ENCODE peak calls at places on chromosomes 13 and 19, in nine cellular contexts. Q is stimulated activated CD8-positive, alpha-beta memory T cell treated with anti-CD3 and anti-CD28 coated beads, Interleukin-7, amount 100 ng/mL, for 1 hour; L is A172; O is ACHN; G is memory B cell; X is activated T-cell treated with anti-CD3 and anti-CD28 coated beads, Interleukin-2, amount 50 U/mL, for 1 hour; R is activated B cell treated with CpG ODN at 0.5 μM for 24 hours; C is HT1080; D is Peyer's patch. T is an unnamed sample.

GRCh38 chr13:25330541-25330940 is 29.1 kb downstream of the NUP58 start:
- DNase-seq in O (no peak), G (no peak), X (no peak), C (peak), D (no peak), L (peak), Q (no peak), R (no peak), T (no peak)

GRCh38 chr19:49149652-49150105 is 5.5 kb downstream of the HRC start:
- DNase-seq in C (peak), O (peak), D (peak), X (peak), R (no peak), G (no peak), L (peak), Q (no peak), T (peak)

GRCh38 chr19:40348961-40349507 is 539 bp downstream of the PLD3 start:
- DNase-seq in C (peak), Q (no peak), L (peak), D (no peak), R (no peak), O (peak), G (no peak), X (no peak), T (peak)

GRCh38 chr13:39452412-39452811 is 150.6 kb downstream of the LHFPL6 start:
- DNase-seq in Q (no peak), O (no peak), X (no peak), L (no peak), D (no peak), C (no peak), R (no peak), G (no peak), T (no peak)

GRCh38 chr19:45967246-45967645 is 6.4 kb downstream of the NOVA2 start:
- DNase-seq in Q (no peak), O (no peak), C (no peak), R (no peak), L (no peak), D (no peak), X (no peak), G (no peak), T (no peak)

GRCh38 chr13:112733661-112734379 is 44.0 kb downstream of the ATP11A start:
- DNase-seq in D (no peak), L (no peak), C (no peak), R (no peak), G (no peak), O (no peak), Q (no peak), X (no peak), T (no peak)

GRCh38 chr19:11377237-11377636 is 2.8 kb downstream of the SWSAP1 start:
- DNase-seq in X (no peak), L (peak), Q (no peak), G (no peak), D (no peak), O (peak), C (peak), R (no peak), T (peak)

GRCh38 chr19:1590641-1591397 is 1.8 kb downstream of the MBD3 start:
- DNase-seq in D (no peak), Q (no peak), L (no peak), X (no peak), O (peak), G (no peak), R (no peak), C (peak), T (no peak)

GRCh38 chr13:31038834-31039552 is 106.5 kb downstream of the TEX26 start:
- DNase-seq in X (no peak), R (no peak), D (peak), C (peak), G (no peak), Q (no peak), O (peak), L (peak), T (peak)

GRCh38 chr13:62294210-62294609 is 878.6 kb upstream of the PCDH20 start:
- DNase-seq in O (no peak), Q (no peak), C (peak), D (no peak), R (no peak), G (no peak), L (peak), X (no peak), T (no peak)

GRCh38 chr13:74570046-74570445 is 435.8 kb upstream of the KLF12 start:
- DNase-seq in O (no peak), G (no peak), L (no peak), R (no peak), X (no peak), C (no peak), Q (no peak), D (no peak), T (no peak)

GRCh38 chr19:37551123-37551993 is 43.2 kb downstream of the ZNF571 start:
- DNase-seq in D (peak), Q (no peak), L (no peak), O (no peak), G (peak), R (peak), X (peak), C (peak), T (no peak)

GRCh38 chr19:37654525-37654832 is 786 bp downstream of the ZFP30 start:
- DNase-seq in O (peak), C (no peak), Q (no peak), X (no peak), G (no peak), R (no peak), D (no peak), L (peak), T (peak)

GRCh38 chr13:45258339-45258685 is 57.5 kb upstream of the KCTD4 start:
- DNase-seq in Q (no peak), G (no peak), X (no peak), R (no peak), C (no peak), D (no peak), L (no peak), O (no peak), T (no peak)

GRCh38 chr13:83150616-83151307 is 731.5 kb downstream of the SLITRK1 start:
- DNase-seq in O (no peak), R (no peak), C (no peak), G (no peak), Q (no peak), L (no peak), D (no peak), X (no peak), T (no peak)

GRCh38 chr13:77000475-77000874 is 8.6 kb downstream of the CLN5 start:
- DNase-seq in G (no peak), Q (no peak), C (no peak), X (no peak), R (no peak), D (no peak), L (no peak), O (no peak), T (no peak)

GRCh38 chr13:100875392-100876043 is 200.9 kb upstream of the TMTC4 start:
- DNase-seq in R (no peak), C (peak), G (no peak), D (no peak), X (no peak), O (peak), Q (no peak), L (peak), T (peak)

GRCh38 chr13:109778102-109778542 is 8.3 kb downstream of the IRS2 start:
- DNase-seq in R (no peak), G (no peak), L (peak), X (no peak), D (no peak), O (peak), Q (no peak), C (peak), T (peak)

GRCh38 chr13:21033224-21033855 is 28.0 kb downstream of the LATS2 start:
- DNase-seq in L (peak), Q (no peak), O (no peak), R (no peak), D (peak), C (no peak), X (no peak), G (no peak), T (no peak)

GRCh38 chr19:44752816-44753618 is 4.5 kb downstream of the BCL3 start:
- DNase-seq in G (peak), X (peak), R (peak), D (peak), L (peak), Q (peak), O (peak), C (peak), T (peak)

GRCh38 chr13:47503468-47503867 is 497.6 kb downstream of the SUCLA2 start:
- DNase-seq in X (no peak), C (no peak), D (no peak), R (no peak), Q (no peak), G (no peak), L (no peak), O (no peak), T (no peak)

GRCh38 chr13:95403349-95404140 is 102.3 kb upstream of the ABCC4 start:
- DNase-seq in R (no peak), O (no peak), D (no peak), G (no peak), X (peak), Q (no peak), C (no peak), L (no peak), T (peak)